ENCODE peak calls at places on chromosomes 3 and 15, in four cellular contexts. F, P, O and A are unnamed samples.

GRCh38 chr3:183537295-183537730 is 18.2 kb downstream of the KLHL6 start:
- DNase-seq in P (no peak), O (no peak), F (no peak), A (no peak)

GRCh38 chr15:40010681-40011080 is 28.3 kb downstream of the SRP14 start:
- DNase-seq in P (no peak), O (no peak), F (no peak), A (no peak)

GRCh38 chr3:165775824-165776223 is 61.4 kb downstream of the BCHE start:
- DNase-seq in O (no peak), F (no peak), P (no peak), A (no peak)

GRCh38 chr3:14929310-14930070 is 17.9 kb upstream of the NR2C2 start:
- DNase-seq in O (no peak), F (no peak), P (no peak), A (no peak)

GRCh38 chr3:148006508-148006907 is 597.3 kb downstream of the ZIC1 start:
- DNase-seq in F (no peak), P (no peak), O (no peak), A (no peak)

GRCh38 chr15:62250978-62251377 is 85.9 kb upstream of the C2CD4B start:
- DNase-seq in P (no peak), O (no peak), F (no peak), A (no peak)

GRCh38 chr3:183359036-183359435 is 69.4 kb downstream of the MCF2L2 start:
- DNase-seq in F (no peak), O (no peak), P (no peak), A (no peak)

GRCh38 chr3:183897606-183898384 is 13.1 kb upstream of the PARL start:
- DNase-seq in P (no peak), O (no peak), F (no peak), A (no peak)

GRCh38 chr15:64921711-64922110 is 10.0 kb downstream of the ANKDD1A start:
- DNase-seq in F (no peak), P (no peak), O (no peak), A (no peak)

GRCh38 chr15:81303241-81304225 is 20.4 kb downstream of the STARD5 start:
- DNase-seq in P (no peak), O (no peak), F (no peak), A (peak; percentile 29)

GRCh38 chr3:188198760-188199327 is 44.9 kb downstream of the LPP start:
- DNase-seq in P (no peak), O (no peak), F (no peak), A (no peak)

DNA sequence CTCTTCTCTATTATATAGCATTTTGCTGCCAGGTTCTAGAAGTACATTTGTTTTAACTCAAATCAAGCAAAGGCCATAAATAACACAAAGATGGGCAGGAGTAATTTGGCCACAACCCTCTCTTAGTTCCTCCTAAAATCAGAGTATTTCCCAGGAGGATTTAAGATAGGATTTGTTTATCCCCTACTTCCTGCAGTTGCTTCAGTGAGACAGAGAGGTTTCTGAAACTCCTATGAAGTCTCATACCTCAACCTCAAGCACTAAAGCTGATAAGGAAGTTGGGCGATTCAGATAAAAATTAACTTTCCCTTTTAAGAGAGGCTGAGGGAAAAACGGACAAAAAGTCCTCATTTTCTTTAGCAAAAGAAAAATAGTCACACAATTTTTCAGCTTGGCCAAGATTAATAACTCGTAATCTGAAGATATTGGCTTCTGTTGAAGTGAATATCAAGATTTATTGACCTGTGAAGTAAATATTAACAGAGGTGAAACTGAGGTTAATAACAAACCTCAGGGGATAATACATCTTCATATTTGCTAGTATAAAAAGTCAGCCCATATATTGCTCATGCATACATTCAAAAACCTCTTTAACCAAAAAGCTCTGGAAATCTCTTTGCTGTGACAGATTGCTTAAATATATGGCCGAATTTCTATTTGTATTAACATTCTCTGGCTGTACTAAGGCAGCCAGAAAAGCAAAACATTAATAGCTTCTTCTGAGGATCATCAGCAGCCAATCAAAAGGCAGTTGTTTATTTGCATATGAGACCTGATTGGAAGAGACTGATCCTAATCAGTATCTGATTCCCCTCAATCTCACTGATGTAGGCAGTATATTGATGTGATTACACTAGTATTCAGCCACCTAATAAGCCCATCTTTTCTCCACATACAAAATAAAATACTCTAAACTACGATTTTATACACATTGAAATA is 90.7 kb upstream of the GADL1 start:
- DNase-seq in O (no peak), P (no peak), F (no peak), A (no peak)
- TF ChIP-seq CREM in O (no peak), P (no peak), F (no peak), A (no peak)

GRCh38 chr15:101482526-101483371 is 6.8 kb downstream of the PCSK6 start:
- DNase-seq in O (no peak), F (no peak), P (no peak), A (no peak)
- TF ChIP-seq CREM in O (no peak), F (no peak), P (no peak), A (no peak)

DNA sequence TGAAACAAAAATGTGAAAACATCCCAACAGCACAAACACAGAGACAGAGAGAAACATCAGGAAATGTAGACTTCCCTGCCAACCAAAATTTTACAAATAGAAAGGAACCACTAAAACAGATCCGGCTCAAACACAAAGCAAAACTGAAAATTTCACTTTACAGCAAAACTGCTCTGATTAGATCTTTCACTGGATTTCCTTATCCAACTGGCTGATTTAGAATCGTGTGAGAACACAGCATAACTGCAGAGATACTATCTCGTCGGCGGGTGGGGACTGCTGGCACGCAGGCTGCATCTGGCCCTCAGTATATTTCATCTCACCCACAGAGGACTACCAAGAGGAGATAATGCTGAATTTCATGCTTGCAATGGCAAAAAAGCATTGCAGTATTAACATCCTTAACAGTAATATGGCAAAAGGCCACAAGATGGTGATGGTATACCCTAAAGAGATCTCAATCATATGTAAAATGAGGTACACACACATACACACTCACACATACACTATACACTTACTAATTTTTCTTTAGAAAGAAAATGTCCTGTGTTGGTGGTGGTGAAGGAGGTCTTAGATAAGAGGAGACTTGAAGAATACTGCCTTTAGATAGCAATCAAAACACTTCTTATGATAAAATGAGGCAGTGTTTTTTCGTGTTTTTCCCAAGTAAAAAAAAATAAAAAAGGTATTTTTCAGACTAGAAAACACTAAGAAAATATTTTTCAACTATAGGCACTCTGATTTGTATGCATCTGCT is 10.6 kb upstream of the LEO1 start:
- DNase-seq in F (no peak), P (peak; percentile 75), O (peak; percentile 92), A (no peak)
- TF ChIP-seq CREM in F (no peak), P (no peak), O (peak; percentile 44), A (no peak)

GRCh38 chr15:35271371-35272043 is 186.4 kb upstream of the NANOGP8 start:
- DNase-seq in F (no peak), P (no peak), O (no peak), A (no peak)
- TF ChIP-seq CREM in F (no peak), P (no peak), O (no peak), A (no peak)

GRCh38 chr3:16427309-16427965 is 86.1 kb downstream of the RFTN1 start:
- DNase-seq in F (no peak), P (no peak), O (no peak), A (no peak)
- TF ChIP-seq CREM in F (no peak), P (no peak), O (no peak), A (no peak)

GRCh38 chr3:190877925-190878324 is 15.4 kb upstream of the GMNC start:
- DNase-seq in F (peak; percentile 45), O (no peak), P (no peak), A (peak; percentile 55)
- TF ChIP-seq CREM in F (no peak), O (no peak), P (no peak), A (no peak)

GRCh38 chr3:49161197-49161596 is 4.9 kb downstream of the CCDC71 start:
- DNase-seq in F (no peak), O (no peak), P (no peak), A (no peak)

GRCh38 chr3:49161808-49162530 is 4.2 kb downstream of the CCDC71 start:
- DNase-seq in F (no peak), P (no peak), O (no peak), A (no peak)

GRCh38 chr3:49157289-49157688 is 8.8 kb downstream of the CCDC71 start:
- DNase-seq in F (no peak), P (no peak), O (no peak), A (no peak)

GRCh38 chr3:49158792-49159191 is 7.3 kb downstream of the CCDC71 start:
- DNase-seq in P (no peak), O (no peak), F (no peak), A (no peak)

DNA sequence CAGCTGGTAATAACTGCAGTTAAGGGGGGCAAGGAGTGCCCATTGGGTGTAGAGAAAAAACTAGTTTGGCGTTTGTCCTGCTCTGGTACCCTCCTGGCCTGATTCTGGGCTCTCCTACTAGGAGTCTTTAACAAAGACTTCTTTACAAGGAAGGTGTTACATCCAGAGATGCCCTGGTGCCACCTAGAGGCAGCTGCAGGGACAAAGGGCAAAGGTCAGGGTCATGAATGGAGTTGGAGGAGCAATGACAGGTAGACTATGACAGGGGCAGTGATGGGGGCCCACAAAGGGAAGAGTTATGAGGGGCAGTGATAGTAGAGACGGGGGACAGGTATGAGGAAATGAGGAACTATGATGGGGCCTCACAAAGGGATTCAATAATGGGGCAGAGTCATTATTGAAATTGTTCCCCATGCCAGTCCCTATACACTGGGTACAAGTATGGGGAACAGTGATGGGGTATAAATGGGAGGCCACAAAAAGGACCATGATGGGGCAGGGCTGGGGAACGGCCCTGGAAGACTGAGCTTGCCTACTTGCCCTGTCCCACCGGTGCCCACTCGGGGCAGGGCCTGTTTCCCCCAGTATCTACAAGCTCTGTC is 7.9 kb downstream of the CCDC71 start:
- DNase-seq in O (peak; percentile 13), P (peak; percentile 74), F (no peak), A (peak; percentile 72)
- TF ChIP-seq CREM in O (no peak), P (no peak), F (no peak), A (no peak)

DNA sequence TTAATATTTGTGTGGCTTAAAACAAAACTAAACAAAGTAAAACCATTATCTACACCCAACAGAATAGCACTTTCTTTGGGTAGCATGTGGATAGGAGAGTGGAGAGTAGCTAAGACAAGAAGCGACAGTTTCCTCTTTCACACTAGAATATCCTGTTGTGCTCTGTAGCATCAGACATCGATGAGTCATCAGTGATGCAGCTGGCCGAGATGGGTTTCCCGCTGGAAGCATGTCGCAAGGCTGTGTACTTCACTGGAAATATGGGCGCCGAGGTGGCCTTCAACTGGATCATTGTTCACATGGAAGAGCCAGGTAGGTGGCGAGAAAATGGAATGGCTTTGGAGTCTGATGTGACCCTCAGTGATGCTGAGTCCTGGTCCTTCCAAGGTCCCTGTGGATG is 108.1 kb downstream of the USP13 start:
- DNase-seq in O (no peak), P (peak; percentile 24), F (no peak), A (no peak)
- TF ChIP-seq CREM in O (no peak), P (no peak), F (no peak), A (no peak)